ENCODE peak calls at places on chromosomes 7 and 10, in four cellular contexts. M, H, G and J are unnamed samples.

GRCh38 chr7:131859162-131859821 is 302.9 kb upstream of the PODXL start:
- DNase-seq in M (peak), H (peak), G (peak), J (peak)

GRCh38 chr7:116736927-116737715 is 65.1 kb downstream of the MET start:
- DNase-seq in M (peak), H (no peak), G (peak), J (no peak)

GRCh38 chr10:43931308-43931930 is 282.7 kb upstream of the ZNF32 start:
- DNase-seq in M (peak), H (no peak), G (no peak), J (no peak)

GRCh38 chr10:14384096-14384730 is 53.5 kb upstream of the FRMD4A start:
- DNase-seq in M (peak), H (no peak), G (no peak), J (no peak)

GRCh38 chr7:148395990-148396716 is 194.4 kb upstream of the C7orf33 start:
- DNase-seq in M (no peak), H (no peak), G (no peak), J (no peak)

GRCh38 chr10:24469993-24470392 is 253.7 kb downstream of the ARHGAP21 start:
- DNase-seq in M (no peak), H (no peak), G (no peak), J (no peak)

GRCh38 chr10:60048146-60048545 is 141.8 kb upstream of the CCDC6 start:
- DNase-seq in M (no peak), H (no peak), G (peak), J (no peak)

GRCh38 chr10:44804661-44805060 is 106.5 kb upstream of the TMEM72 start:
- DNase-seq in M (peak), H (no peak), G (no peak), J (no peak)

GRCh38 chr7:101538596-101539459 is 90.3 kb downstream of the MYL10 start:
- DNase-seq in M (peak), H (no peak), G (peak), J (peak)

GRCh38 chr7:29309041-29309860 is 114.7 kb downstream of the CHN2 start:
- DNase-seq in M (no peak), H (no peak), G (peak), J (no peak)

GRCh38 chr7:148296994-148297644 is 293.4 kb upstream of the C7orf33 start:
- DNase-seq in M (no peak), H (no peak), G (no peak), J (peak)

GRCh38 chr10:91185239-91185875 is 35.1 kb upstream of the PCGF5 start:
- DNase-seq in M (peak), H (no peak), G (no peak), J (no peak)

GRCh38 chr7:155609185-155609584 is 35.3 kb upstream of the RBM33 start:
- DNase-seq in M (no peak), H (no peak), G (no peak), J (no peak)

GRCh38 chr10:44393834-44394547 is 9.1 kb upstream of the CXCL12 start:
- DNase-seq in M (no peak), H (no peak), G (no peak), J (no peak)

GRCh38 chr7:49398730-49399129 is 374.7 kb upstream of the VWC2 start:
- DNase-seq in M (no peak), H (no peak), G (no peak), J (no peak)

GRCh38 chr7:49398236-49398635 is 375.2 kb upstream of the VWC2 start:
- DNase-seq in M (no peak), H (no peak), G (no peak), J (no peak)

GRCh38 chr7:49397750-49398149 is 375.7 kb upstream of the VWC2 start:
- DNase-seq in M (no peak), H (no peak), G (no peak), J (no peak)

GRCh38 chr7:49403844-49404243 is 369.6 kb upstream of the VWC2 start:
- DNase-seq in M (no peak), H (no peak), G (no peak), J (no peak)

DNA sequence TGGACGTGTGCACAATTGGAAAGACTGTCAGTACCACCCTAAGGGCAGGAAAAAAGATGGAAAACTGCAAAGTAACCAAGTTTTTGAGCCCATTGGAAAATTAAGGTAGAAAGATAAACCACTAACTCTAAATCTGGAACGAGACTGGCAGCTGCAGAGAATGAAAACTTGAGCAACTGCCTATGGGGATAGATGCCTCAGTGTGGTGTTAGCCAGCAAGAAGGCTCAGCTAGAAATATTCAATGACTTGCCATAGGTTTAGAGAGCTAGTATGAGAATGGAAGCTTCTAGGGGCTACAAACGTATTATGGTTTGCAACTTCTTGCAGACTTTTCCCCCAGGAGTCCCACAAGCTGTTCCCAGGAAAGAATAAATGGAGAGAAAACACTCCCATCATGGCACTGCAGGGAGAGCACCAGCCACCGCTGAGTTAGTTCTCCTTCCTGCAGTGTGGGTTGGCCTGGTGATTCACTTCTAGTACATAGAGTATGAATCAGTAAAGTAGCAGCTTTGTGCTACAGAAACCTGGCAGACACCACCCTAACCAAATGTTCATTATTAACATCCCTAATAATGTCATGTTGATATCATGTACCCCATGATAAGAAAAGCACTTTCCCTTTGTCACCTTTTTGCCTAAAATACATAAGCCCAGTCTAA is 372.4 kb upstream of the VWC2 start:
- DNase-seq in M (no peak), H (no peak), G (no peak), J (no peak)
- TF ChIP-seq FOS in M (no peak), H (no peak), G (no peak), J (no peak)

DNA sequence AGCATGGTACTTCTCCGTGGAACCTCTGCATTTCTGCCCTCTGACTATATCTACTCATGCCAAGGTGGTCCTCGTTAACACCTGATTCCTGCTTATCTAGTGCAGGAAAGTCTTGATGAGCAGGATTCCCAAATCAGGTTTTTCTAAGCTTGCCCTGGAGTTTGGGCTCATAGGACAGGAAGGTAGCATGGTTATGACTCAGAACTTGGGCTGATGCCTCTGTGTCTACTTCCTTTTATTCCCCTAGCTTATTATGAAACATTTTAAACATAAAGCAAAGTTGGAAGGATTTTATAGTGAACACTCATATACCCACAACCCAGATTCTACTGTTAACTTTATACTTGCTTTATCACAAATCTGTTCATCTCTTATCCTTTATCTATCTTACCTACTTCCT is 5.6 kb downstream of the SUFU start:
- DNase-seq in M (peak), H (no peak), G (peak), J (no peak)
- TF ChIP-seq FOS in M (peak), H (no peak), G (peak), J (no peak)

GRCh38 chr10:80455461-80456345 is 1.6 kb downstream of the TSPAN14 start:
- DNase-seq in M (no peak), H (no peak), G (peak), J (no peak)
- TF ChIP-seq FOS in M (no peak), H (no peak), G (no peak), J (no peak)

GRCh38 chr10:1978593-1978992 is 241.3 kb upstream of the ADARB2 start:
- DNase-seq in M (no peak), H (no peak), G (no peak), J (no peak)
- TF ChIP-seq FOS in M (no peak), H (no peak), G (no peak), J (no peak)

DNA sequence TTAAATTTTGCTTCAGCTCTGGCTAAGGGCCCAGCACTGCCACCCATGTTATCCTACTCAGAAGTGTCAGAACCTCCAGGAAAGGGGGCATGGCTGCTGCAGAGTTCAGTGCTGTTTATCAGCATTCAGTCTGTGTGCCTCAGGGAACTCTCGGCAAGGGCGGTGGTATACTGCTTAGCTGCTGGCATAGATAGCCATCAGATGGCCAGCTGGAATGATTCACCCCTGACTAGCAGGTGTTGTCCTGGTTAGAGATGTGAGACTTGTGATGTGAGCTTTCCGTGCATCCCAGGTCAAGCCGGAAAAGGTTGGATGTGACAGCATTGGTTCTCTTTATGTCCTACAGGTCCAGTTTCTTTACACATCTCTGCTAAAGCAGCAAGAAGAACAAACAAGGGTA is 22.1 kb downstream of the CEP55 start:
- DNase-seq in M (no peak), H (no peak), G (no peak), J (no peak)
- TF ChIP-seq FOS in M (no peak), H (no peak), G (no peak), J (no peak)

DNA sequence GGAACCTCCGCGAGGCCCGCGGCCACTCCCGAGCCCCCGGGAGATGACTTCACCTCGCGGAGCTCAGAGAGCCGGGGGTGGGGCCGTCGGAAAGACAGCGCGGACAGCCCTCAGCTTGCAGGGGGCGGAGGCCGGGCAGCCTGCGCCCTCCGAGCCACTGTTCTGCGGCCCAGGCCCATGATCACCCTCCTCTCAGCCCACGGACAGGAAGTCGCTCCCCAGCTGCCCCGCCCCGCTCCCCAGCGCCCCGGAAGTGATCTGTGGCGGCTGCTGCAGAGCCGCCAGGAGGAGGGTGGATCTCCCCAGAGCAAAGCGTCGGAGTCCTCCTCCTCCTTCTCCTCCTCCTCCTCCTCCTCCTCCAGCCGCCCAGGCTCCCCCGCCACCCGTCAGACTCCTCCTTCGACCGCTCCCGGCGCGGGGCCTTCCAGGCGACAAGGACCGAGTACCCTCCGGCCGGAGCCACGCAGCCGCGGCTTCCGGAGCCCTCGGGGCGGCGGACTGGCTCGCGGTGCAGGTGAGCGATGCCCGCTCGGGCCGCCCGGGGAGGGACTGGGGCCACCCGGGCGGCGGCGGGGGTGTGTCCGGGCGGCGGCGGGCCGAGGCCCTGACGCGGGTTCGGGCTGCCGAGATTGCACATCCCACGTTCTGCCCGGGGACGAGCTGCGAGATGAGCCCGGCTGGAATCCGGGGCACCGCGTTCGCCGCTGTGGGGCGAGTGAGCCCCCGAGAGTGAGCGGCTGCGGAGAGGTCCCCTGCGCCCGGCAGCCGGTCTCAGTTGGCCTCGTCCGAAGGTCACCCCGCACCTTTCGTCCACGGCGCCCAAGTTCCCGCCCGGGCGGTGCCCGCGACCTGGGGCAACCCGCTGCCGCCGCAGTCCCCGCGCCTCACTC is at the start of gene RALA:
- DNase-seq in M (peak), H (peak), G (peak), J (peak)
- TF ChIP-seq FOS in M (no peak), H (no peak), G (peak), J (no peak)